ENCODE peak calls at places on chromosomes 13 and 19, in nine cellular contexts. Z, V, X, Y, S, T, R, U and C are unnamed samples.
A peak's percentile ranks its signal among the peaks of the same experiment; 100 is the strongest.

GRCh38 chr19:1245884-1246816 is 2.2 kb upstream of the MIDN start:
- DNase-seq in Z (no peak), V (no peak), X (no peak), Y (no peak), S (no peak), T (no peak), R (no peak), U (no peak), C (no peak)

GRCh38 chr19:48221628-48222027 is 34.1 kb downstream of the CARD8 start:
- DNase-seq in Z (no peak), V (no peak), X (no peak), Y (no peak), S (no peak), T (no peak), R (no peak), U (no peak), C (no peak)

GRCh38 chr13:31545616-31546015 is 193.7 kb upstream of the RXFP2 start:
- DNase-seq in Z (no peak), V (no peak), X (no peak), Y (no peak), S (no peak), T (no peak), R (no peak), U (peak; percentile 34), C (no peak)

GRCh38 chr19:35542209-35542608 is 3.2 kb upstream of the TMEM147 start:
- DNase-seq in Z (no peak), V (no peak), X (no peak), Y (no peak), S (no peak), T (no peak), R (no peak), U (no peak), C (no peak)

GRCh38 chr13:21171420-21171819 is 4.9 kb downstream of the SKA3 start:
- DNase-seq in Z (no peak), V (no peak), X (no peak), Y (no peak), S (no peak), T (no peak), R (no peak), U (no peak), C (no peak)

GRCh38 chr19:53903055-53903680 is 5.9 kb upstream of the CACNG7 start:
- DNase-seq in Z (no peak), V (no peak), X (no peak), Y (peak; percentile 10), S (no peak), T (no peak), R (no peak), U (no peak), C (no peak)

GRCh38 chr13:41601718-41602445 is 144.5 kb downstream of the RGCC start:
- DNase-seq in Z (no peak), V (no peak), X (no peak), Y (peak; percentile 82), S (no peak), T (no peak), R (no peak), U (peak; percentile 46), C (no peak)

GRCh38 chr13:85419611-85420010 is 379.6 kb downstream of the SLITRK6 start:
- DNase-seq in Z (no peak), V (no peak), X (no peak), Y (no peak), S (no peak), T (no peak), R (no peak), U (no peak), C (no peak)

GRCh38 chr19:3344608-3345598 is 21.5 kb upstream of the NFIC start:
- DNase-seq in Z (no peak), V (no peak), X (no peak), Y (no peak), S (no peak), T (no peak), R (no peak), U (no peak), C (no peak)

GRCh38 chr13:40149611-40150283 is 494.3 kb downstream of the COG6 start:
- DNase-seq in Z (no peak), V (peak; percentile 52), X (no peak), Y (peak; percentile 18), S (peak; percentile 71), T (peak; percentile 14), R (no peak), U (peak; percentile 52), C (peak; percentile 75)

GRCh38 chr19:7294571-7295212 is 478 bp upstream of the INSR start:
- DNase-seq in Z (no peak), V (peak; percentile 23), X (no peak), Y (no peak), S (peak; percentile 76), T (peak; percentile 59), R (no peak), U (no peak), C (peak; percentile 1)

GRCh38 chr19:610801-611505 is 21.3 kb downstream of the HCN2 start:
- DNase-seq in Z (peak; percentile 57), V (no peak), X (no peak), Y (no peak), S (no peak), T (no peak), R (peak; percentile 48), U (no peak), C (peak; percentile 87)

GRCh38 chr19:45753548-45753947 is 15.5 kb downstream of the SIX5 start:
- DNase-seq in Z (no peak), V (no peak), X (no peak), Y (no peak), S (no peak), T (no peak), R (no peak), U (no peak), C (no peak)

GRCh38 chr13:39913928-39914327 is 258.5 kb downstream of the COG6 start:
- DNase-seq in Z (no peak), V (no peak), X (no peak), Y (no peak), S (peak; percentile 5), T (no peak), R (no peak), U (peak; percentile 14), C (peak; percentile 76)

GRCh38 chr19:45645068-45645630 is 6.0 kb upstream of the EML2 start:
- DNase-seq in Z (no peak), V (no peak), X (peak; percentile 22), Y (no peak), S (peak; percentile 99), T (no peak), R (no peak), U (no peak), C (no peak)

GRCh38 chr19:6062274-6062673 is 48.0 kb downstream of the RFX2 start:
- DNase-seq in Z (no peak), V (peak; percentile 52), X (no peak), Y (no peak), S (no peak), T (no peak), R (no peak), U (no peak), C (no peak)

GRCh38 chr13:98994896-98995295 is 17.0 kb upstream of the DOCK9 start:
- DNase-seq in Z (no peak), V (no peak), X (no peak), Y (no peak), S (no peak), T (no peak), R (no peak), U (no peak), C (no peak)

GRCh38 chr13:39269411-39269810 is 231.2 kb downstream of the NHLRC3 start:
- DNase-seq in Z (no peak), V (no peak), X (no peak), Y (no peak), S (no peak), T (no peak), R (no peak), U (no peak), C (no peak)

GRCh38 chr19:18440936-18441803 is 3.2 kb upstream of the ISYNA1 start:
- DNase-seq in Z (no peak), V (no peak), X (no peak), Y (no peak), S (no peak), T (no peak), R (no peak), U (no peak), C (no peak)

GRCh38 chr13:76993473-76993872 is 1.6 kb downstream of the CLN5 start:
- DNase-seq in Z (no peak), V (no peak), X (no peak), Y (no peak), S (no peak), T (no peak), R (no peak), U (no peak), C (no peak)

GRCh38 chr19:18396471-18397241 is 766 bp downstream of the LRRC25 start:
- DNase-seq in Z (no peak), V (no peak), X (no peak), Y (no peak), S (no peak), T (no peak), R (no peak), U (no peak), C (no peak)

GRCh38 chr19:53552001-53552721 is 14.2 kb downstream of the ZNF331 start:
- DNase-seq in Z (no peak), V (no peak), X (no peak), Y (no peak), S (no peak), T (no peak), R (no peak), U (no peak), C (no peak)

GRCh38 chr13:113086991-113087922 is 18.3 kb upstream of the F7 start:
- DNase-seq in Z (no peak), V (no peak), X (no peak), Y (no peak), S (no peak), T (no peak), R (no peak), U (no peak), C (no peak)